ENCODE peak calls at places on chromosomes 1 and 21, in four cellular contexts. J is IMR-90, B is progenitor cell of endocrine pancreas, O is pancreas. Y is an unnamed sample.
A peak's percentile ranks its signal among the peaks of the same experiment; 100 is the strongest.

GRCh38 chr1:16158025-16158424 is 2.2 kb upstream of the EPHA2 start:
- DNase-seq in J (no peak), B (no peak), O (no peak), Y (no peak)

GRCh38 chr1:167800241-167800640 is 78.5 kb downstream of the MPZL1 start:
- DNase-seq in J (no peak), B (no peak), O (no peak), Y (no peak)

GRCh38 chr21:30268608-30269197 is 14.0 kb downstream of the KRTAP24-1 start:
- DNase-seq in J (no peak), B (no peak), O (no peak), Y (no peak)

GRCh38 chr1:147748687-147749350 is 11.6 kb downstream of the GJA5 start:
- DNase-seq in J (no peak), B (no peak), O (no peak), Y (no peak)

GRCh38 chr1:58477390-58477789 is 69.1 kb downstream of the OMA1 start:
- DNase-seq in J (no peak), B (no peak), O (no peak), Y (no peak)

GRCh38 chr1:8862528-8862927 is 16.0 kb downstream of the ENO1 start:
- DNase-seq in J (no peak), B (peak; percentile 44), O (no peak), Y (peak; percentile 70)

GRCh38 chr1:160618763-160619274 is 28.0 kb downstream of the SLAMF1 start:
- DNase-seq in J (no peak), B (no peak), O (no peak), Y (no peak)

GRCh38 chr1:76939107-76939816 is 72.0 kb downstream of the ST6GALNAC5 start:
- DNase-seq in J (peak; percentile 37), B (no peak), O (no peak), Y (no peak)

GRCh38 chr21:32559004-32559610 is 26.2 kb downstream of the TCP10L start:
- DNase-seq in J (no peak), B (no peak), O (no peak), Y (no peak)

GRCh38 chr1:47894718-47895393 is 102.3 kb downstream of the TRABD2B start:
- DNase-seq in J (peak; percentile 4), B (no peak), O (no peak), Y (peak; percentile 12)

DNA sequence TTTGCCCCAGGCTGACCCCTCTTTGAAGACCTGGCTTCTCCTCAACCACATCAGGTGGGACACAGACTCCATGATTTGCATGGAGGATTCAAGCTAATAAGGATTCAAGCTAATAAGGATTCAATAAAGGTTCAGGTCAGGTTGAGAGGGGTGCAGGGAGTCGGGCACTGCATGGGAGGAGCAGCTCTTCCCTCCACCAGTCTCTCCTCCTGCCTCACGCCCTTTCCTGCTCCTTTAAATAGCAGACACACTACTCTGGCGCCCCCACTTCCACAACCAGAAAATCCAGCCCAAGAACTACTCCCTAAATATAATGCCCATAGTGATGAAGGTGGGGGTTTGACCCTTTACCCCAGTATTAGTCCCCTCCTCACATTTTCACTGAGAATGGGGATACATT is 7.1 kb downstream of the MEX3A start:
- DNase-seq in J (no peak), B (no peak), O (no peak), Y (no peak)
- TF ChIP-seq CTCF in J (no peak), B (no peak), O (no peak), Y (no peak)

GRCh38 chr1:42807056-42807668 is 9.8 kb upstream of the ERMAP start:
- DNase-seq in J (no peak), B (no peak), O (no peak), Y (no peak)
- TF ChIP-seq CTCF in J (no peak), B (no peak), O (no peak), Y (no peak)

GRCh38 chr1:21385022-21385421 is 54.9 kb upstream of the NBPF3 start:
- DNase-seq in J (no peak), B (no peak), O (no peak), Y (no peak)

GRCh38 chr1:21381354-21381753 is 58.6 kb upstream of the NBPF3 start:
- DNase-seq in J (no peak), B (no peak), O (no peak), Y (no peak)

GRCh38 chr1:21379571-21379970 is 60.4 kb upstream of the NBPF3 start:
- DNase-seq in J (no peak), B (no peak), O (no peak), Y (no peak)

GRCh38 chr1:21384620-21385019 is 55.3 kb upstream of the NBPF3 start:
- DNase-seq in J (no peak), B (no peak), O (no peak), Y (no peak)

GRCh38 chr1:21383785-21384401 is 56.0 kb upstream of the NBPF3 start:
- DNase-seq in J (no peak), B (no peak), O (no peak), Y (no peak)
- TF ChIP-seq CTCF in J (peak; percentile 18), B (no peak), O (no peak), Y (no peak)

GRCh38 chr1:28640766-28641165 is 2.1 kb downstream of the TAF12 start:
- DNase-seq in J (peak; percentile 9), B (no peak), O (no peak), Y (peak; percentile 13)
- TF ChIP-seq CTCF in J (peak; percentile 31), B (peak; percentile 43), O (no peak), Y (peak; percentile 37)

DNA sequence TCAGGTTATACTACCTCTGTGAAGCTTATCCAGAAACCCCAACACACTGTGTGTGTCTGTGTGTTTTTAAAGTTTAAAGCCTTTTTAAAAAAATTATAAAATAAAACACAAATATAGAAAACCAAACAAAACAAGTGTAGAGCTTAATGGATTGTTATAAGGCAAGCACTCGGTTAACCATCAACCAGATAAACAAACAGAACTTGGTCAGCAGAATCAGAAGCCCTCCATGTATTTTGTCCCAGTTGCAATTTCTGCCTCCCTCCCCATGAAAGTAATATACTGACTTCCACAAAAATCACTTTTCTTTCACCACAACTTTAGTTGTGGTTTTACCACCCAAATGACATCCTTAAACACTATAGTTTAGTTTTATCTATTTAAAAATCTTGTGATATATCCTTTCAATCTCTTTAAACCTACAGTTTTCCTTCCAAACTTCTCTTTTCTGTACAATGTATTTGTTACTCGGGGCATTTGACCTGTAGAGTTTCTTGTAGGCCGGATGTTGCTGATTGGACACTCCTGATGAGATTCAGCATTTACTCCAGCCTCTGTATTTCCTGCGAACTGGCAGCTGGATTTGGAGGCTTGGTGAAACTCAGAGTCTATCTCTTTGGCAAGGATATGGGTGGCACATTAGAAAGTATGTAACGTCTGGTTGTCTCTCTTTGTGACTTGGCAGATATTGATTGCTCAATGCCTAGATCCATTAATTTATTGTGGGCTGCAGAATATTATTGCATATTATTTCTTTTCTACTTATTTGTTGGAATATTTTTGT is 8.6 kb downstream of the PAPPA2 start:
- DNase-seq in J (no peak), B (no peak), O (no peak), Y (no peak)
- TF ChIP-seq CTCF in J (no peak), B (no peak), O (no peak), Y (no peak)

GRCh38 chr1:51937112-51937511 is 53.4 kb downstream of the RAB3B start:
- DNase-seq in J (no peak), B (no peak), O (no peak), Y (no peak)

GRCh38 chr1:51941528-51941927 is 49.0 kb downstream of the RAB3B start:
- DNase-seq in J (peak; percentile 39), B (no peak), O (no peak), Y (no peak)

GRCh38 chr1:51942281-51942680 is 48.2 kb downstream of the RAB3B start:
- DNase-seq in J (no peak), B (no peak), O (no peak), Y (no peak)

GRCh38 chr1:51936531-51936930 is 54.0 kb downstream of the RAB3B start:
- DNase-seq in J (peak; percentile 37), B (no peak), O (no peak), Y (no peak)
- TF ChIP-seq CTCF in J (no peak), B (no peak), O (no peak), Y (no peak)